ENCODE peak calls at places on chromosomes 16 and 17, in six cellular contexts. N is PC-9; X is SK-N-SH; S is OCI-LY7; R is neural progenitor cell; H is CD4-positive, alpha-beta T cell. Q is an unnamed sample. For H3K9me3, the result is how much of the 10 kb centered on the place peaks cover.

GRCh38 chr17:82518826-82519810 is at the start of gene FOXK2:
- DNase-seq in H (peak), R (peak), X (peak), S (peak), N (peak), Q (peak)

GRCh38 chr17:44785921-44786320 is 27.1 kb downstream of the ADAM11 start:
- DNase-seq in N (no peak), H (no peak), X (no peak), S (no peak), R (no peak), Q (no peak)

GRCh38 chr17:13332207-13332606 is 269.5 kb downstream of the HS3ST3A1 start:
- DNase-seq in X (no peak), R (no peak), H (no peak), N (no peak), S (no peak), Q (no peak)

GRCh38 chr17:30021708-30022317 is 80.4 kb downstream of the EFCAB5 start:
- DNase-seq in N (no peak), X (peak), R (peak), H (peak), S (peak), Q (peak)

GRCh38 chr16:74625500-74626350 is 18.8 kb upstream of the GLG1 start:
- DNase-seq in N (no peak), X (no peak), R (no peak), H (no peak), S (no peak), Q (no peak)

GRCh38 chr17:38868095-38868967 is 1.5 kb upstream of the LASP1 start:
- DNase-seq in R (peak), H (no peak), N (peak), X (no peak), S (peak), Q (no peak)

GRCh38 chr17:47265983-47266541 is 12.4 kb downstream of the ITGB3 start:
- DNase-seq in X (no peak), H (no peak), R (no peak), N (peak), S (no peak), Q (no peak)

GRCh38 chr17:39677581-39678339 is 9.5 kb downstream of the PNMT start:
- DNase-seq in H (no peak), R (no peak), S (no peak), X (no peak), N (no peak), Q (peak)

GRCh38 chr17:2056221-2057129 is 1.6 kb downstream of the HIC1 start:
- DNase-seq in H (peak), S (no peak), X (no peak), R (peak), N (no peak), Q (no peak)

GRCh38 chr17:79026345-79027273 is 2.6 kb downstream of the C1QTNF1 start:
- DNase-seq in H (no peak), X (peak), N (peak), S (no peak), R (no peak), Q (no peak)

GRCh38 chr17:77905266-77905665 is 53.2 kb upstream of the TNRC6C start:
- DNase-seq in R (peak), S (no peak), X (no peak), N (no peak), H (no peak), Q (no peak)

GRCh38 chr16:78659216-78659615 is 559.8 kb downstream of the WWOX start:
- DNase-seq in N (no peak), R (no peak), H (no peak), S (no peak), X (peak), Q (no peak)

GRCh38 chr16:78659668-78660217 is 560.3 kb downstream of the WWOX start:
- DNase-seq in X (no peak), H (no peak), S (no peak), N (no peak), R (no peak), Q (no peak)

GRCh38 chr16:78654929-78655328 is 555.5 kb downstream of the WWOX start:
- DNase-seq in R (no peak), X (peak), N (no peak), H (no peak), S (no peak), Q (no peak)

GRCh38 chr16:78656887-78657286 is 557.4 kb downstream of the WWOX start:
- DNase-seq in R (no peak), X (no peak), H (no peak), S (no peak), N (no peak), Q (no peak)

DNA sequence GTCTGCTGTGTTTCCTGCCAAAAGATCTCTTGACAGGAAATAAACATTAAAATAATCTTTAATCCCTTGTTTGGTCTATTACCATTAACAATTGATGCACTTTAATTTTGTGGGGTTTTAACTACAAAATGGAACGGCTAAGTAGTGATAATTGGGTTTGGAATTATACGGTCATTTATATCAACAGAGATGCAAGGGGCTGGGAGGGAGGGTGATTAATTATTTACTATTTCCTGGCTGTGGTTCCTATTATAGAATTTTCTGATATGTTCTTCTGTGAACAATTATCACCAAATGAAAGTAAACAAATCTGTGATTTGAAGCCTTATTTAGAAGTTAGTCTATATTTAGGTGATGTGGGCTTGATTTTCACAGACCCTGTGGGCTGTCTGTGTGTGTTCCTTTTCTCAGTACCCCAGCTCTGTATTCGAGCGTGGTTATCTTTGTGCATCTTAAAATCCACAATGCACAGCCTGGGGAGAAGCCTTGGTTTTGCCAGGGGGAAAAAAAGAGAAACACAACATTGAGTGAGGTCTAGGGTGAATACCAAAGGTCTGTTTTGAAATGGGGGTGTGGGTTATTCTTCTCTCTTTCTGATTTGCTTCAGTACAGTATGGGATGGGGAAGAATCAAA is 556.1 kb downstream of the WWOX start:
- DNase-seq in N (no peak), S (no peak), R (no peak), X (peak), H (no peak), Q (no peak)
- H3K27ac ChIP-seq in N (no peak), S (no peak), R (no peak), X (peak), H (no peak), Q (no peak)

GRCh38 chr17:19554393-19554792 is 20.7 kb downstream of the SLC47A1 start:
- DNase-seq in H (no peak), R (no peak), S (no peak), X (no peak), N (no peak), Q (no peak)
- TF ChIP-seq CTCF in H (no peak), R (no peak), S (no peak), X (no peak), N (no peak), Q (no peak)

DNA sequence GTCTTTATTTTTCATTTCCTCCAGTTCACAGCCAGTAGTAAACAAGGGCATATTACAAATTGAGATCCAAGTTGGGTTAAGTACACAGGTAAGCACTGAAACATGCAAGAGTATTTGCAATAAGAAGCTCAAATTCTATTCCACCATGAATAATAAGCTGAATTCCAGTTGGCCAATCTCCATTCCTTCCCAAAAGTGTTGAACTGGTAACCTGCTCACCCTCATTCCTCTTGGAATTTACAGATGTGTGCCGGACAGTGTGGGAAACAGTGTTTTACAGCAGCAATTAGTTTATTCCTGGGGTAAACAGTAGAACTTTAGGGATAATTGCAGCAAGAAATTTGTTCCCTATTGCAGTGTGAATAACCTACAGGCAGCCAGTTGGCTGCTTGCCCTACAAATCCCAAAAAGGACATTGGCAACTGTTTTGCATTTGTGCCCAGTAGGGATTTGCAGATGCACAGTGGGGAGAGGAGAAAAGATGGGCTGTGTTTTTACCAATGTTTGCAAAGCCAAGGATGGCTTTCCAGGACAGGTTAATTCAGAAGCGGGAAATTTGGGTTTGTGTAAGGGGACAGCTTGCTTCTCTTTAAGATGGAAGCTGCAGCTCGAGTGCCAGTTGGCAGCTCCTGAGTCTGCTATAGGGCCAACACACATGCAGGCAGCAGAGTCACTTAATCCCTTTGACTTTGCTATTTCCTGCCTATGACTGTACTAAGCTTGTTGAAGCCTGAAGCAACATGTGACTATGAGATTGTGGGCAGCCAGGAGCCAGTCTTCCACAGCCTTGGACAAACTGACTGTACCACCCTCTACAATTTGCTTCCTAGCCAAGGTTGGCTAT is 318.9 kb downstream of the MAP2K6 start:
- DNase-seq in S (peak), X (no peak), R (no peak), N (peak), H (no peak), Q (peak)
- H3K9me3 ChIP-seq in S (under half), X (under half), R (under half), N (under half), H (under half), Q (under half)

GRCh38 chr17:75694536-75694935 is 26.7 kb upstream of the ITGB4 start:
- DNase-seq in N (no peak), R (no peak), H (no peak), S (no peak), X (no peak), Q (peak)
- H3K27ac ChIP-seq in N (no peak), R (peak), H (no peak), S (no peak), X (peak), Q (peak)